ENCODE peak calls at places on chromosomes 3 and 15, in seven cellular contexts. Q is CD4-positive, CD25-positive, alpha-beta regulatory T cell; H is A549; Y is trophoblast cell; R is IMR-90; P is iPS DF 6.9; L is brain microvascular endothelial cell. C is an unnamed sample.

GRCh38 chr3:22451501-22451900 is 700.5 kb upstream of the ZNF385D start:
- DNase-seq in Q (no peak), Y (no peak), P (no peak), R (no peak), L (no peak), H (no peak), C (no peak)

GRCh38 chr3:172065534-172065933 is 26.2 kb downstream of the FNDC3B start:
- DNase-seq in R (peak), Q (no peak), P (no peak), H (no peak), Y (no peak), L (peak), C (peak)

GRCh38 chr3:45477838-45478237 is 89.5 kb downstream of the LARS2 start:
- DNase-seq in H (no peak), L (no peak), Y (no peak), P (no peak), R (no peak), Q (no peak), C (no peak)

GRCh38 chr15:91311986-91312385 is 211.9 kb downstream of the SV2B start:
- DNase-seq in P (no peak), L (no peak), H (no peak), Y (no peak), Q (peak), R (no peak), C (no peak)

GRCh38 chr3:191352014-191352413 is 21.7 kb upstream of the UTS2B start:
- DNase-seq in Y (no peak), R (no peak), P (no peak), L (no peak), Q (no peak), H (no peak), C (no peak)

GRCh38 chr3:100715176-100715575 is 5.9 kb downstream of the TFG start:
- DNase-seq in R (no peak), H (no peak), Q (no peak), P (no peak), Y (no peak), L (no peak), C (no peak)

GRCh38 chr3:191244242-191244867 is 45.3 kb downstream of the OSTN start:
- DNase-seq in Q (peak), Y (peak), L (no peak), H (no peak), R (peak), P (no peak), C (no peak)

GRCh38 chr3:126270145-126270811 is 86.9 kb downstream of the KLF15 start:
- DNase-seq in Q (no peak), R (peak), H (no peak), Y (no peak), P (no peak), L (no peak), C (no peak)

GRCh38 chr3:45088959-45089358 is 57.2 kb downstream of the CDCP1 start:
- DNase-seq in P (no peak), H (no peak), R (no peak), L (no peak), Y (peak), Q (no peak), C (no peak)

GRCh38 chr3:139329364-139329850 is 14.4 kb upstream of the MRPS22 start:
- DNase-seq in Q (peak), Y (peak), R (peak), H (peak), L (peak), P (no peak), C (no peak)

GRCh38 chr15:64071931-64072765 is 21.5 kb downstream of the CIAO2A start:
- DNase-seq in L (no peak), R (no peak), Q (no peak), P (no peak), H (no peak), Y (peak), C (no peak)

GRCh38 chr15:98002874-98003273 is 42.4 kb downstream of the ARRDC4 start:
- DNase-seq in L (no peak), R (no peak), Q (no peak), P (no peak), Y (no peak), H (no peak), C (no peak)

GRCh38 chr3:197809356-197810020 is 18.4 kb downstream of the LRCH3 start:
- DNase-seq in L (peak), Q (no peak), P (no peak), R (peak), H (no peak), Y (peak), C (peak)

GRCh38 chr3:9793161-9793781 is 389 bp downstream of the ARPC4 start:
- DNase-seq in R (peak), P (no peak), H (no peak), Q (no peak), L (peak), Y (peak), C (no peak)

GRCh38 chr15:64112077-64112772 is 16.4 kb downstream of the SNX1 start:
- DNase-seq in Q (no peak), P (no peak), Y (no peak), R (no peak), H (no peak), L (no peak), C (no peak)

DNA sequence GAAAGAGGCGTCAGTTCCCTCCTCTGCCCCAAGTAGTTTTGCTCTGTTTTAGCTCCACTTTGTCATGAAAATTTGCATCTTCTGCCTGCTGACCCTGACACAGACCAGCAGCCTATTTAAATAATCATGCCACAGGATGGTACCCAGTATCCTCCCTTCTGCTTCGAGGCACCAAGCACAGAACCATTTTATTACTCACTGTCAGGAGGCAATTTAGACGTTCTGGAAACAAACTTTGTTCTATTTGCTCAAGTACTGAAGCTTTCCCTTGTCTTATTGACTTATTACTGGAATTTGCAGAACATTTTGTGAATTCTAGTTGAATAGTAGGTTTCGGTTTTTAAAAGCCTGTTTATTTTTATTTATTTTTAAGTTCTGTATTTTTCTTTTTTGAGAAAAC is 279.6 kb upstream of the GADL1 start:
- DNase-seq in Y (no peak), P (no peak), H (no peak), R (no peak), L (no peak), Q (no peak), C (no peak)
- H3K4me3 ChIP-seq in Y (no peak), P (no peak), H (no peak), R (no peak), L (no peak), Q (no peak), C (no peak)

GRCh38 chr15:92670625-92671024 is 15.1 kb upstream of the FAM174B start:
- DNase-seq in Q (no peak), H (no peak), L (no peak), Y (no peak), R (no peak), P (no peak), C (no peak)

GRCh38 chr15:92668620-92669019 is 13.0 kb upstream of the FAM174B start:
- DNase-seq in Y (no peak), L (no peak), Q (no peak), H (no peak), P (no peak), R (no peak), C (no peak)

GRCh38 chr15:92674347-92674746 is 18.8 kb upstream of the FAM174B start:
- DNase-seq in Y (no peak), Q (no peak), L (no peak), P (no peak), H (no peak), R (no peak), C (no peak)

GRCh38 chr15:92669432-92669831 is 13.9 kb upstream of the FAM174B start:
- DNase-seq in H (no peak), Q (no peak), P (no peak), R (no peak), Y (peak), L (no peak), C (no peak)

GRCh38 chr15:92672102-92672501 is 16.5 kb upstream of the FAM174B start:
- DNase-seq in L (no peak), R (no peak), Q (no peak), H (no peak), Y (no peak), P (no peak), C (no peak)
- H3K4me3 ChIP-seq in L (no peak), R (no peak), Q (no peak), H (no peak), Y (no peak), P (no peak), C (no peak)

GRCh38 chr3:43104786-43105185 is 1.1 kb downstream of the POMGNT2 start:
- DNase-seq in Q (no peak), H (no peak), Y (no peak), R (no peak), P (no peak), L (no peak), C (no peak)
- H3K4me3 ChIP-seq in Q (peak), H (peak), Y (peak), R (peak), P (no peak), L (peak), C (peak)

GRCh38 chr3:188360364-188360881 is 206.5 kb downstream of the LPP start:
- DNase-seq in Y (no peak), P (no peak), H (no peak), L (no peak), Q (no peak), R (no peak), C (no peak)

GRCh38 chr3:188362405-188362831 is 208.5 kb downstream of the LPP start:
- DNase-seq in L (peak), Y (peak), H (peak), Q (no peak), P (no peak), R (peak), C (no peak)

GRCh38 chr3:188361888-188362287 is 207.9 kb downstream of the LPP start:
- DNase-seq in Q (no peak), R (no peak), H (no peak), Y (no peak), L (no peak), P (no peak), C (no peak)

GRCh38 chr3:188353409-188353808 is 199.5 kb downstream of the LPP start:
- DNase-seq in L (no peak), Y (no peak), P (no peak), H (no peak), R (no peak), Q (no peak), C (no peak)

DNA sequence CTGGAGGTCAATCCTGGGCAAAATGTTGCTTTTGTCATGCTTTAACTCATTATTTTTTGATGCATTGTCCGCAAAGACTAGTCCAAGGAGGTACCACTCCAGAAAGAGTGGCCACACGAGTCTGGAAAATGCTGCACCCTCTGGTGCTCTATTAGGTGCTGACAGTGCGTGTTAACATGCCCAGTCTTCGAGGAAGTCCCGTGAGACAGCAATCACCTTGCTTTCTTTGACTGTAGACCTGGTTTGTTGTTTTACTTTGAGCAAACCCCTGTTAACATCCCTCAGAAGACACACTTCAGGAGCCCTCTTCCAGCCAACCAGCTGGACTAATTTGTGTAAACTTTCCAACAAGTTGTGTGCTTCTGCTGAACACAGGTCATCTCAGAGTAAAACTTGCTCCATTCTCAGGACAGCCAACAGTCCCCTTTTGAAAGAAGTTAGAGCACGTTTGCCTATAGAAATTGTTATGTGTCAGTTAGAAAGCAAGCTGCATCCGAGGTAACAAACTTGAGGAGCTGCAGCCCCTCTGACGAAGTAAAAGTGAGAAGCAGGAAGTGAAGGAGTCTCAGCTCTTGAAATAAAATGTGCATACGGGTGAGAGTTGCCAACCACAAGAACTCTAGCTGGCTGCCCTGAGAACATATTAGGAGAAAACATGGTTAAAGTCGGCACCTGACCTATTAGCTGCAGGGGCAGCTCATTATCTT is 205.0 kb downstream of the LPP start:
- DNase-seq in Y (no peak), L (no peak), H (no peak), R (no peak), P (no peak), Q (peak), C (no peak)
- H3K4me3 ChIP-seq in Y (no peak), L (no peak), H (no peak), R (no peak), P (no peak), Q (peak), C (no peak)

DNA sequence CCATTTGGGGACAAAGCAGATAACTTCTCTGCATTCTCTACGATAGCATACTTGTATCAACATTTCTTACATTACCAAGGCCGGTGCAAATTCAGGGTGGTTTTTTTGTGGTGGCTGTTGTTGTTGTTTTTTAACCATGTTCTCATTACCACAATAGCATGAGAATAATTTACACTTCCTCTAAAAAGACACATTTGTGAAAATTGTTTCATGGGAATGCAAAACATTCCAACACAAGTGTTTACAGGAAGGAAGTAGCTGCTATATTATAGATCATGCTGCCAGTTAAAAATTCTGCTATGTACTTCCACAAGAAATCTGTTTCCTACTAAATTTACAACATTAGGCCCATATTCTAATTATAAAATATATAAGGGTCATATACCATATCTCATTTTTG is 60.3 kb downstream of the UACA start:
- DNase-seq in H (no peak), L (no peak), P (no peak), Q (no peak), R (no peak), Y (no peak), C (no peak)
- H3K4me3 ChIP-seq in H (no peak), L (no peak), P (no peak), Q (no peak), R (no peak), Y (no peak), C (no peak)

DNA sequence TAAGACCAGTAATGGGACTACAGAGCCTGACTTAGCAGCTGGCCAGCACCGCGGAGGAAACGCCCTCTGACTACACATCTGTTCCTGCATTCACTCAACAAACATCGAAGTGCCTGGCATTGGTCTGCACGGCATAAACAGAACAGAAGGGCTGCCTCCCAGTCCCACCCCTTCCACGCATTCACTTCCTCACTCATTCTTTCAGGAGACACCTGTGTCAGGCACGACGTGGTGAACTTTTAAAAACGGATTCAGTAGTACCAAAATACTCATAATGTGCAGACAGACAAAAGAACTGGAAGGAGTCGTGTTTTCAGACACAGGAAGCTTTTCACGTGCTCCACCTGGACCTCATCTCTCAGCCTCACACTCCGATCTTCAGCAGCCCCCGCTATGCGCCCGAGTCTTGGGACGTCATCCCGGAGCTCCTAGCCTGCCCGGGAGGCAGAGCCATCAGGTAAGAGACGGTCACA is 123.3 kb downstream of the XXYLT1 start:
- DNase-seq in H (no peak), Y (no peak), Q (no peak), L (peak), R (peak), P (no peak), C (no peak)
- H3K4me3 ChIP-seq in H (no peak), Y (no peak), Q (peak), L (no peak), R (no peak), P (no peak), C (no peak)

GRCh38 chr3:65999606-66000005 is 39.1 kb downstream of the MAGI1 start:
- DNase-seq in Y (no peak), H (no peak), R (no peak), P (no peak), Q (no peak), L (no peak), C (no peak)

GRCh38 chr3:65993134-65993900 is 45.4 kb downstream of the MAGI1 start:
- DNase-seq in Y (no peak), P (no peak), H (no peak), R (no peak), Q (no peak), L (no peak), C (no peak)

GRCh38 chr3:65995030-65995429 is 43.7 kb downstream of the MAGI1 start:
- DNase-seq in L (peak), Q (no peak), P (no peak), R (peak), Y (peak), H (no peak), C (no peak)

GRCh38 chr3:66000506-66000905 is 38.2 kb downstream of the MAGI1 start:
- DNase-seq in P (no peak), R (no peak), H (no peak), L (no peak), Y (no peak), Q (no peak), C (no peak)

GRCh38 chr3:65996605-65997004 is 42.1 kb downstream of the MAGI1 start:
- DNase-seq in Q (no peak), Y (peak), R (no peak), H (no peak), L (peak), P (no peak), C (no peak)
- H3K4me3 ChIP-seq in Q (no peak), Y (no peak), R (no peak), H (no peak), L (no peak), P (no peak), C (no peak)

GRCh38 chr3:52408466-52408865 is 36.4 kb downstream of the SEMA3G start:
- DNase-seq in H (no peak), L (no peak), R (no peak), Q (no peak), Y (no peak), P (no peak), C (no peak)
- H3K4me3 ChIP-seq in H (peak), L (peak), R (no peak), Q (no peak), Y (no peak), P (no peak), C (peak)

DNA sequence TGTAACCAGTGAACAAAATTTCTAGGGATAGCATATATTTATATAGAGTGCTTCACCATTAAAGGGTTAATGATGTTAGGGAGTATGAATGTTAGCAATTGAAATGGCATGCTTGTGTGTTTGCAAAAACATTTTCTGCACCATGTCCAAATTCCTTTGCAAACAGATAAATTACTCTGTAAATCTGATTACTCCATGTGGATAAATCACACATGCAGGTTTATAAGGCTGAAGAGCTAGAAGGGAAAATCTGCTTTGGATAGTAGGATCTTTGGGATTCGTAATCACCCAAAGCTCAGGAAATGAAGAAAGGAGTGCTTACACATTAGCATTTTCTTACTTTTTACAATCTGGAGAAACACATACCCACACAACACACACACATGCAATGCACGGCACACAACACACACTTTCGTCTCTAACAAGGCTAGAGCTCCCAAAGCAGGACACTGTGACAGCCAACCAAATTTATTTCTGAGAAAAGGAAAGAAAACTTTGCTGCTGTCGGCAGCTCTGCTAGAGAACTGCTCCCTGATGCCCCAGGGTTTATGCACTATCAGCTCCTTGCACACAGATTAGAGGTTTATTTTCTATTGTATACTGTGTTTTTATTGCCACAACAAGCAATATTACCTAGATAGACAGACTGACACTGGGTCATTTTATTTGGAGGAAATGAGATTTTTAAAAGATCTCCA is 2.0 kb downstream of the LSAMP start:
- DNase-seq in L (no peak), H (no peak), P (no peak), Q (no peak), Y (no peak), R (peak), C (no peak)
- H3K4me3 ChIP-seq in L (peak), H (no peak), P (no peak), Q (no peak), Y (no peak), R (peak), C (peak)

C was measured in AG04449.